ENCODE peak calls at places on chromosomes 5 and 9, in eight cellular contexts. D, L, F, Q, T, H, M and C are unnamed samples.

GRCh38 chr9:73137286-73137899 is 14.3 kb upstream of the ANXA1 start:
- DNase-seq in L (no peak), F (no peak), Q (no peak), H (no peak), T (no peak), M (no peak), D (no peak), C (no peak)

GRCh38 chr5:149785341-149785740 is 55.2 kb downstream of the PPARGC1B start:
- DNase-seq in T (no peak), L (no peak), D (no peak), Q (no peak), F (no peak), H (no peak), M (peak), C (no peak)

GRCh38 chr9:117696141-117696540 is 8.1 kb upstream of the TLR4 start:
- DNase-seq in T (no peak), H (no peak), L (no peak), Q (no peak), F (no peak), D (no peak), M (no peak), C (no peak)

GRCh38 chr5:153476767-153477166 is 13.7 kb upstream of the GRIA1 start:
- DNase-seq in F (no peak), D (no peak), M (no peak), L (no peak), T (no peak), H (no peak), Q (no peak), C (no peak)

GRCh38 chr9:15513335-15513734 is 2.6 kb upstream of the PSIP1 start:
- DNase-seq in T (no peak), H (no peak), M (no peak), Q (no peak), L (no peak), F (no peak), D (peak), C (no peak)

GRCh38 chr5:418681-419121 is 24.3 kb upstream of the EXOC3 start:
- DNase-seq in L (no peak), M (no peak), F (no peak), H (peak), D (no peak), T (no peak), Q (peak), C (no peak)

GRCh38 chr9:86700601-86701000 is 246.7 kb downstream of the GAS1 start:
- DNase-seq in T (no peak), L (peak), H (no peak), D (no peak), F (peak), M (peak), Q (no peak), C (no peak)

GRCh38 chr9:126763130-126763764 is 41.6 kb upstream of the ZBTB43 start:
- DNase-seq in T (no peak), L (no peak), D (peak), M (no peak), F (no peak), H (no peak), Q (no peak), C (no peak)

GRCh38 chr5:68251804-68252648 is 36.5 kb downstream of the PIK3R1 start:
- DNase-seq in M (peak), F (peak), T (no peak), D (no peak), Q (no peak), H (peak), L (no peak), C (peak)

GRCh38 chr5:176738851-176739250 is 71.5 kb upstream of the UNC5A start:
- DNase-seq in T (no peak), H (peak), Q (peak), L (no peak), D (no peak), M (no peak), F (no peak), C (no peak)

GRCh38 chr9:22129134-22129533 is 120.0 kb upstream of the CDKN2B start:
- DNase-seq in F (no peak), M (no peak), T (no peak), H (no peak), D (no peak), Q (no peak), L (no peak), C (no peak)

GRCh38 chr5:109612278-109612905 is 77.3 kb upstream of the MAN2A1 start:
- DNase-seq in M (no peak), T (no peak), H (no peak), D (no peak), Q (no peak), F (no peak), L (no peak), C (no peak)

GRCh38 chr5:134242146-134242545 is 16.3 kb upstream of the PPP2CA start:
- DNase-seq in D (no peak), L (no peak), F (peak), M (peak), T (no peak), Q (no peak), H (peak), C (peak)

GRCh38 chr9:27368317-27368985 is 71.5 kb upstream of the EQTN start:
- DNase-seq in T (no peak), L (no peak), H (no peak), D (no peak), M (no peak), F (peak), Q (no peak), C (peak)

GRCh38 chr9:128733256-128733655 is 9.3 kb upstream of the ZDHHC12 start:
- DNase-seq in T (no peak), L (peak), Q (no peak), D (peak), M (peak), H (peak), F (peak), C (peak)

GRCh38 chr9:133619791-133620190 is 10.6 kb upstream of the FAM163B start:
- DNase-seq in H (no peak), L (no peak), F (no peak), T (no peak), D (no peak), Q (no peak), M (peak), C (no peak)

GRCh38 chr5:10471672-10472071 is 30.0 kb downstream of the ROPN1L start:
- DNase-seq in F (no peak), M (no peak), Q (no peak), L (no peak), D (no peak), H (no peak), T (no peak), C (no peak)

GRCh38 chr5:68261174-68262021 is 45.8 kb downstream of the PIK3R1 start:
- DNase-seq in F (no peak), Q (no peak), L (no peak), D (no peak), M (no peak), T (no peak), H (no peak), C (no peak)

GRCh38 chr5:172979778-172980177 is 3.8 kb upstream of the ATP6V0E1 start:
- DNase-seq in M (no peak), D (no peak), F (no peak), Q (no peak), H (no peak), T (no peak), L (no peak), C (no peak)
- TF ChIP-seq EP300 in M (no peak), D (no peak), F (no peak), Q (no peak), H (no peak), T (no peak), L (no peak), C (no peak)

DNA sequence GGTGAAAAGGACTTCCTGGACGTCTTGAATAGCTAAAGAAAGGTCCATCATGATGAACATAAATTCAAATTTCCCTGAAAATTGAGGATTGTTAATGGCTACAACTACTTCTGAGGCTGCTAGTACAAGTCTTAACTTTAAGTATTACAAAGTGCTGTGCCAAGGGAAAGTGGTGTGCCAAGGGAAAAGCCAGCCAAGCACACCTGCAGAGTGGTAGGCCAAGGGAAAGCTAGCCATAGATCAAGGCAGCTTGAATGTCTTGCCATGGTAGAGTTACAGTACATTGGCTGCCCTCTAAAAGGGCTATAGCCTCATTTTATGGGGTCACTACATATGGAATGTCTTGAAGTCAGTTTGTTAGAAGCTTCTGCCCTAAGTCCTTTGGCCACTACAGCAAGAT is 64.2 kb downstream of the SPEF2 start:
- DNase-seq in F (no peak), H (no peak), D (no peak), M (no peak), L (no peak), T (no peak), Q (no peak), C (no peak)
- H3K27ac ChIP-seq in F (no peak), H (no peak), D (no peak), M (no peak), L (no peak), T (no peak), Q (no peak), C (no peak)

DNA sequence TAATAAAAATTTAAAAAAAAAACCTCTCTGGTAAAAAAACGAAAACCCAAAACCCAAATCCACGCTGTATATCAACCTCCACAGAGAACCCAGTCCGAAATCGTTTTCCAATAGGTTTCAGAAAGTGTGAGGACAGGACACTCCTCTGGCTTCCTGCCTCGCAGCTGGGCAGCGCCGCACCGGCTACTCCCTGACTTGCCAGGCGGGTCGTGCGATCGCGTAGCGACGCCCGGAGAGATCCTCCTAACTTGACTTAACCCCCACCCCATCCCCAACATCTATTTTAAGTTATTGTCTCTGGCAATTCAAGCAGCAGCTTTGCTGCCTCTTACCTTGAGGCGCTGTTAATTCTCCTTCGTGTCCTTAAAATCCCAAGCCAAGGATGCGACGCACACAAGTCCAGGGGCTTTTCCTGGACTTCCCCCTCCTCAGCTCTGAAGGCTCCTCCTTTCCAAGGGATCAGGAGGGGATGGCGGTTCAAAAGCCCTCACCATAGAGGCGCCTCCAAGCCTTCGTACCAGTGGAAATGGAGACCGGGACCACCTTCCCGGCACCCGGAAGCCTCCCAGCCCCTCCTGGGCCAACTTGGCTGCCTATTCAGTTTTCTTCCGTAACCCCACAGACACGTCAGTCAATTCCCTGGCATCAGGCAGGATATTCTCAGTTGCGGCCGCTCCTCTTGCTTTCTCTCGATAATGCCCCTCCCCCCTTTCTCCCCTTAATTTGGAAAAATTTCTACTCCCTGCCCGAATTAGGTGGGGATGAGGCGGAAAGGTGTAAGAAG is 1639.5 kb upstream of the C9orf72 start:
- DNase-seq in Q (no peak), M (no peak), H (no peak), T (no peak), L (peak), D (peak), F (no peak), C (no peak)
- TF ChIP-seq EP300 in Q (no peak), M (no peak), H (no peak), T (no peak), L (no peak), D (no peak), F (no peak), C (no peak)

GRCh38 chr5:157059093-157059539 is at the start of gene HAVCR1:
- DNase-seq in F (no peak), M (no peak), H (no peak), D (peak), L (no peak), Q (no peak), T (no peak), C (no peak)
- H3K27ac ChIP-seq in F (no peak), M (peak), H (no peak), D (peak), L (peak), Q (no peak), T (no peak), C (no peak)

DNA sequence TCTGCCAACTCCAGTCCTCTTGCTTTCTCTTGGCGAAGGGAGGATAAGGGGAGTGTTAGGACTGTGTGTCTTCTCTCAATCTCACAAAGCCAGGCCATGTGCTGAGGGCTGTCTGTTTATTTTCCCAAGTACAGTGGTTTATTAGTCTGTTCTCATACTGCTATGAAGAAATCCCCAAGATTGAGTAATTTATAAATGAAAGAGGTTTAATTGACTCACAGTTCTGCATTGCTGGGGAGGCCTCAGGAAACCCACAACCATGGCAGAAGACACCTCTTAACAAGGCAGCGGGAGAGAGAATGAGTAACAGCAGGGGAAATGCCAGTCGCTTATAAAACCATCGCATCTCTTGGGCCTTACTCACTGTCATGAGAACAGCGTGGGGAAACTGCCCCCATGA is 36.2 kb upstream of the CKS2 start:
- DNase-seq in L (no peak), D (no peak), M (no peak), T (no peak), F (no peak), H (no peak), Q (no peak), C (no peak)
- TF ChIP-seq EP300 in L (no peak), D (no peak), M (no peak), T (no peak), F (no peak), H (no peak), Q (no peak), C (no peak)

GRCh38 chr9:93500571-93501298 is 47.4 kb upstream of the FAM120AOS start:
- DNase-seq in F (no peak), L (no peak), Q (no peak), D (peak), M (no peak), T (no peak), H (no peak), C (no peak)

GRCh38 chr9:93503381-93503780 is 50.0 kb upstream of the FAM120AOS start:
- DNase-seq in D (no peak), M (no peak), T (no peak), L (no peak), F (no peak), H (no peak), Q (no peak), C (no peak)

GRCh38 chr9:93496285-93496684 is 42.9 kb upstream of the FAM120AOS start:
- DNase-seq in L (no peak), F (no peak), H (no peak), D (no peak), Q (no peak), M (no peak), T (no peak), C (no peak)

GRCh38 chr9:93505518-93506123 is 52.2 kb upstream of the FAM120AOS start:
- DNase-seq in H (no peak), T (no peak), D (no peak), L (no peak), Q (no peak), M (no peak), F (no peak), C (no peak)

GRCh38 chr9:93501406-93501805 is 48.0 kb upstream of the FAM120AOS start:
- DNase-seq in M (no peak), Q (no peak), L (no peak), D (no peak), H (no peak), T (no peak), F (no peak), C (no peak)
- H3K27ac ChIP-seq in M (peak), Q (no peak), L (peak), D (no peak), H (peak), T (no peak), F (no peak), C (peak)

DNA sequence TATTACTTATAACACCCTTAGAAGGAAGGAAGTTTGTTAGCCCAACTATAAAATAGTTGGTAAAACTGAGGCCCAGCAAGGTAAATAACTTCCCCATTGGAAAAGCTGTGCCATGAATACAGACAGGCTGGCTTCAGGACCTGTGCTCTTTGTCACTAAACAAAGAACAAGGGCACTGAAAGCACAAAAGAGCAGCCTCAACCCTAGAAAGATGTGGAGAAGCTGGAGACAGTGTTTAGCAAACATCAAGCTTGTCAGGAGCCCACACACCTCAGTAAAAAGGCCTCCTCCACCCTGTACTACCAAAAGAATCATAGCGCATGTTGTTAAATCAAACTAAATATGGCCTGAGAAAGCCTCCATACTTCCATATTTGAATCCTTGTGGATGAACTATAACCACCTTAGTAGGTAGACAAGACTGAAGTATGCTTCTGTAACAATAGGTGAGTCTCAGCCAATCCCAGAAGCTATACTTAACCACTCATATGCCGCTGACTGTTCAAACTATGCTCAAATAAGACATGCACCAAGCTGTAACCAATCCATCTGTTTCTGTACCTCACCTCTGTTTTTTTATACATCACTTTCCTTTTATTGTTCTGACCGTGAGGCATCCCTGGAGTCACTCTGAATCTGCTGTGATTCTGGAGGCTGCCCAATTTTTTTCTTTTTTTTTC is 18.4 kb upstream of the SCGB3A2 start:
- DNase-seq in H (no peak), Q (no peak), M (no peak), T (no peak), L (no peak), D (no peak), F (no peak), C (no peak)
- TF ChIP-seq EP300 in H (no peak), Q (no peak), M (no peak), T (no peak), L (no peak), D (no peak), F (no peak), C (no peak)

GRCh38 chr5:165508286-165508685 is 2002.9 kb downstream of the MAT2B start:
- DNase-seq in M (no peak), L (no peak), H (no peak), D (no peak), F (no peak), T (no peak), Q (no peak), C (no peak)
- H3K27ac ChIP-seq in M (no peak), L (no peak), H (no peak), D (no peak), F (no peak), T (no peak), Q (no peak), C (no peak)